ENCODE peak calls at places on chromosomes 5 and 9, in ten cellular contexts. One of them, this sample, is unnamed.

GRCh38 chr5:93017854-93018253 is 563.2 kb downstream of the NR2F1-AS1 start:
- DNase-seq in MM.1S: no peak
- DNase-seq in left ventricle myocardium inferior: no peak
- DNase-seq in PC-3: peak; percentile 91
- DNase-seq in mesendoderm: peak; percentile 1
- DNase-seq in CD8-positive, alpha-beta T cell: no peak
- DNase-seq in lung: no peak
- DNase-seq in stomach: no peak
- DNase-seq in cardiac muscle cell: peak; percentile 35
- DNase-seq in spleen: no peak
- DNase-seq in this sample: no peak

GRCh38 chr5:45696206-45696836 is at the start of gene HCN1:
- DNase-seq in mesendoderm: peak; percentile 91
- DNase-seq in PC-3: no peak
- DNase-seq in left ventricle myocardium inferior: peak; percentile 74
- DNase-seq in stomach: peak; percentile 60
- DNase-seq in cardiac muscle cell: peak; percentile 74
- DNase-seq in MM.1S: peak; percentile 16
- DNase-seq in lung: peak; percentile 83
- DNase-seq in CD8-positive, alpha-beta T cell: no peak
- DNase-seq in spleen: peak; percentile 82
- DNase-seq in this sample: peak; percentile 94

GRCh38 chr5:172572440-172572839 is 68.6 kb upstream of the NEURL1B start:
- DNase-seq in stomach: no peak
- DNase-seq in mesendoderm: no peak
- DNase-seq in MM.1S: no peak
- DNase-seq in PC-3: no peak
- DNase-seq in CD8-positive, alpha-beta T cell: no peak
- DNase-seq in left ventricle myocardium inferior: no peak
- DNase-seq in spleen: no peak
- DNase-seq in cardiac muscle cell: no peak
- DNase-seq in lung: no peak
- DNase-seq in this sample: no peak

GRCh38 chr5:128586848-128587247 is 48.8 kb upstream of the FBN2 start:
- DNase-seq in cardiac muscle cell: no peak
- DNase-seq in MM.1S: no peak
- DNase-seq in lung: no peak
- DNase-seq in PC-3: no peak
- DNase-seq in mesendoderm: no peak
- DNase-seq in left ventricle myocardium inferior: no peak
- DNase-seq in CD8-positive, alpha-beta T cell: no peak
- DNase-seq in spleen: no peak
- DNase-seq in stomach: no peak
- DNase-seq in this sample: no peak

GRCh38 chr5:93209476-93209875 is 371.5 kb downstream of the NR2F1-AS1 start:
- DNase-seq in CD8-positive, alpha-beta T cell: no peak
- DNase-seq in cardiac muscle cell: no peak
- DNase-seq in PC-3: no peak
- DNase-seq in stomach: no peak
- DNase-seq in MM.1S: no peak
- DNase-seq in lung: no peak
- DNase-seq in left ventricle myocardium inferior: no peak
- DNase-seq in mesendoderm: no peak
- DNase-seq in spleen: no peak
- DNase-seq in this sample: no peak

GRCh38 chr9:79824265-79824664 is 252.5 kb downstream of the TLE4 start:
- DNase-seq in stomach: no peak
- DNase-seq in lung: no peak
- DNase-seq in PC-3: no peak
- DNase-seq in MM.1S: peak; percentile 90
- DNase-seq in CD8-positive, alpha-beta T cell: no peak
- DNase-seq in cardiac muscle cell: no peak
- DNase-seq in spleen: no peak
- DNase-seq in mesendoderm: no peak
- DNase-seq in left ventricle myocardium inferior: no peak
- DNase-seq in this sample: no peak

GRCh38 chr9:92639791-92640271 is 30.1 kb downstream of the IPPK start:
- DNase-seq in CD8-positive, alpha-beta T cell: no peak
- DNase-seq in cardiac muscle cell: no peak
- DNase-seq in spleen: peak; percentile 61
- DNase-seq in mesendoderm: no peak
- DNase-seq in stomach: peak; percentile 14
- DNase-seq in PC-3: no peak
- DNase-seq in MM.1S: no peak
- DNase-seq in left ventricle myocardium inferior: no peak
- DNase-seq in lung: no peak
- DNase-seq in this sample: no peak

GRCh38 chr9:114282507-114282906 is 40.4 kb upstream of the ORM1 start:
- DNase-seq in left ventricle myocardium inferior: peak; percentile 6
- DNase-seq in CD8-positive, alpha-beta T cell: no peak
- DNase-seq in lung: no peak
- DNase-seq in cardiac muscle cell: no peak
- DNase-seq in PC-3: no peak
- DNase-seq in mesendoderm: no peak
- DNase-seq in stomach: no peak
- DNase-seq in spleen: no peak
- DNase-seq in MM.1S: peak; percentile 45
- DNase-seq in this sample: no peak

GRCh38 chr5:168693297-168693696 is 114.1 kb upstream of the PANK3 start:
- DNase-seq in PC-3: no peak
- DNase-seq in left ventricle myocardium inferior: no peak
- DNase-seq in CD8-positive, alpha-beta T cell: no peak
- DNase-seq in MM.1S: no peak
- DNase-seq in lung: no peak
- DNase-seq in cardiac muscle cell: no peak
- DNase-seq in stomach: no peak
- DNase-seq in spleen: peak; percentile 28
- DNase-seq in mesendoderm: peak; percentile 73
- DNase-seq in this sample: no peak

GRCh38 chr5:151264113-151264512 is 11.1 kb downstream of the GM2A start:
- DNase-seq in MM.1S: no peak
- DNase-seq in stomach: no peak
- DNase-seq in lung: no peak
- DNase-seq in spleen: no peak
- DNase-seq in mesendoderm: peak; percentile 28
- DNase-seq in left ventricle myocardium inferior: no peak
- DNase-seq in CD8-positive, alpha-beta T cell: no peak
- DNase-seq in cardiac muscle cell: peak; percentile 11
- DNase-seq in PC-3: peak; percentile 94
- DNase-seq in this sample: no peak

DNA sequence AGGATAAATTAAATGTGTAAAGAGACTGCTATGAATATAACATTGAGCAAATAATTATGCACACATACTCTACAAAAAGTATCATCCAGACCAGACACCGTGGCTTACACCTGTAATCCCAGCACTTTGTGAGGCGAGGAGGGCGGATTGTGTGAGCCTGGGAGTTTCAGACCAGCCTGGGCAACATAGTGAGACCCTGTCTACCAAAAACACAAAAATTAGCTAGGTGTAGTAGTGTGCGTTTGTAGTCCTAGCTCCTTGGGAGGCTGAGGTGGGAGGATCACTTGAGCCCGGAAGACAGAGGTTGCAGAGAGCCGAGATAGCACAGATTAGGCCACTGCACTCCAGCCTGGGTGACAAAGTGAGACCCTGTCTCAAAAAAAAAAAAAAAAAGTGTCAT is 2.4 kb upstream of the CDC42SE2 start:
- DNase-seq in spleen: no peak
- DNase-seq in lung: no peak
- DNase-seq in left ventricle myocardium inferior: no peak
- DNase-seq in PC-3: no peak
- DNase-seq in stomach: no peak
- DNase-seq in cardiac muscle cell: no peak
- DNase-seq in mesendoderm: no peak
- DNase-seq in MM.1S: no peak
- DNase-seq in CD8-positive, alpha-beta T cell: no peak
- DNase-seq in this sample: no peak
- H3K4me1 ChIP-seq in spleen: peaks cover 74% of the 10 kb centered on the region
- H3K4me1 ChIP-seq in lung: peaks cover 2% of the 10 kb centered on the region
- H3K4me1 ChIP-seq in left ventricle myocardium inferior: peaks cover 34% of the 10 kb centered on the region
- H3K4me1 ChIP-seq in PC-3: peaks cover 34% of the 10 kb centered on the region
- H3K4me1 ChIP-seq in stomach: no peaks in the 10 kb centered on the region
- H3K4me1 ChIP-seq in cardiac muscle cell: peaks cover 11% of the 10 kb centered on the region
- H3K4me1 ChIP-seq in mesendoderm: no peaks in the 10 kb centered on the region
- H3K4me1 ChIP-seq in MM.1S: peaks cover 33% of the 10 kb centered on the region
- H3K4me1 ChIP-seq in CD8-positive, alpha-beta T cell: peaks cover 51% of the 10 kb centered on the region
- H3K4me1 ChIP-seq in this sample: peaks cover 8% of the 10 kb centered on the region

GRCh38 chr9:38278931-38279532 is 113.5 kb upstream of the ALDH1B1 start:
- DNase-seq in cardiac muscle cell: no peak
- DNase-seq in stomach: no peak
- DNase-seq in lung: no peak
- DNase-seq in CD8-positive, alpha-beta T cell: no peak
- DNase-seq in left ventricle myocardium inferior: no peak
- DNase-seq in mesendoderm: no peak
- DNase-seq in spleen: no peak
- DNase-seq in PC-3: no peak
- DNase-seq in MM.1S: no peak
- DNase-seq in this sample: no peak

GRCh38 chr9:38277601-38278200 is 114.8 kb upstream of the ALDH1B1 start:
- DNase-seq in lung: no peak
- DNase-seq in CD8-positive, alpha-beta T cell: no peak
- DNase-seq in stomach: no peak
- DNase-seq in PC-3: peak; percentile 9
- DNase-seq in MM.1S: no peak
- DNase-seq in spleen: peak; percentile 17
- DNase-seq in left ventricle myocardium inferior: no peak
- DNase-seq in mesendoderm: no peak
- DNase-seq in cardiac muscle cell: no peak
- DNase-seq in this sample: no peak

GRCh38 chr9:38280251-38280800 is 112.2 kb upstream of the ALDH1B1 start:
- DNase-seq in mesendoderm: no peak
- DNase-seq in lung: no peak
- DNase-seq in spleen: no peak
- DNase-seq in stomach: no peak
- DNase-seq in left ventricle myocardium inferior: no peak
- DNase-seq in cardiac muscle cell: no peak
- DNase-seq in MM.1S: no peak
- DNase-seq in CD8-positive, alpha-beta T cell: no peak
- DNase-seq in PC-3: no peak
- DNase-seq in this sample: no peak

GRCh38 chr9:38276751-38277439 is 115.6 kb upstream of the ALDH1B1 start:
- DNase-seq in mesendoderm: no peak
- DNase-seq in MM.1S: no peak
- DNase-seq in left ventricle myocardium inferior: no peak
- DNase-seq in PC-3: no peak
- DNase-seq in stomach: no peak
- DNase-seq in CD8-positive, alpha-beta T cell: no peak
- DNase-seq in spleen: peak; percentile 22
- DNase-seq in lung: no peak
- DNase-seq in cardiac muscle cell: no peak
- DNase-seq in this sample: no peak

GRCh38 chr9:38278457-38278856 is 114.0 kb upstream of the ALDH1B1 start:
- DNase-seq in left ventricle myocardium inferior: no peak
- DNase-seq in lung: no peak
- DNase-seq in CD8-positive, alpha-beta T cell: no peak
- DNase-seq in spleen: no peak
- DNase-seq in MM.1S: no peak
- DNase-seq in PC-3: no peak
- DNase-seq in mesendoderm: no peak
- DNase-seq in cardiac muscle cell: no peak
- DNase-seq in stomach: no peak
- DNase-seq in this sample: no peak
- H3K4me3 ChIP-seq in left ventricle myocardium inferior: no peak overlapping the region
- H3K4me3 ChIP-seq in lung: no peak overlapping the region
- H3K4me3 ChIP-seq in CD8-positive, alpha-beta T cell: no peak overlapping the region
- H3K4me3 ChIP-seq in spleen: no peak overlapping the region
- H3K4me3 ChIP-seq in MM.1S: no peak overlapping the region
- H3K4me3 ChIP-seq in PC-3: no peak overlapping the region
- H3K4me3 ChIP-seq in mesendoderm: no peak overlapping the region
- H3K4me3 ChIP-seq in cardiac muscle cell: no peak overlapping the region
- H3K4me3 ChIP-seq in stomach: no peak overlapping the region
- H3K4me3 ChIP-seq in this sample: no peak overlapping the region

GRCh38 chr9:32707326-32707725 is 71.9 kb upstream of the TAF1L start:
- DNase-seq in mesendoderm: no peak
- DNase-seq in MM.1S: no peak
- DNase-seq in spleen: no peak
- DNase-seq in lung: no peak
- DNase-seq in left ventricle myocardium inferior: no peak
- DNase-seq in cardiac muscle cell: no peak
- DNase-seq in stomach: no peak
- DNase-seq in PC-3: peak; percentile 26
- DNase-seq in CD8-positive, alpha-beta T cell: no peak
- DNase-seq in this sample: no peak
- H3K4me1 ChIP-seq in mesendoderm: no peaks in the 10 kb centered on the region
- H3K4me1 ChIP-seq in MM.1S: no peaks in the 10 kb centered on the region
- H3K4me1 ChIP-seq in spleen: no peaks in the 10 kb centered on the region
- H3K4me1 ChIP-seq in lung: no peaks in the 10 kb centered on the region
- H3K4me1 ChIP-seq in left ventricle myocardium inferior: no peaks in the 10 kb centered on the region
- H3K4me1 ChIP-seq in cardiac muscle cell: no peaks in the 10 kb centered on the region
- H3K4me1 ChIP-seq in stomach: no peaks in the 10 kb centered on the region
- H3K4me1 ChIP-seq in PC-3: peaks cover 26% of the 10 kb centered on the region
- H3K4me1 ChIP-seq in CD8-positive, alpha-beta T cell: no peaks in the 10 kb centered on the region
- H3K4me1 ChIP-seq in this sample: no peaks in the 10 kb centered on the region

GRCh38 chr9:136283291-136284235 is 20.3 kb downstream of the CCDC187 start:
- DNase-seq in cardiac muscle cell: peak; percentile 77
- DNase-seq in lung: peak; percentile 81
- DNase-seq in mesendoderm: peak; percentile 79
- DNase-seq in PC-3: peak; percentile 76
- DNase-seq in left ventricle myocardium inferior: peak; percentile 79
- DNase-seq in CD8-positive, alpha-beta T cell: peak; percentile 69
- DNase-seq in spleen: peak; percentile 94
- DNase-seq in stomach: peak; percentile 85
- DNase-seq in MM.1S: peak; percentile 68
- DNase-seq in this sample: peak; percentile 87

GRCh38 chr9:136282272-136282861 is 21.5 kb downstream of the CCDC187 start:
- DNase-seq in CD8-positive, alpha-beta T cell: no peak
- DNase-seq in mesendoderm: no peak
- DNase-seq in stomach: no peak
- DNase-seq in left ventricle myocardium inferior: no peak
- DNase-seq in cardiac muscle cell: no peak
- DNase-seq in lung: no peak
- DNase-seq in MM.1S: no peak
- DNase-seq in spleen: no peak
- DNase-seq in PC-3: no peak
- DNase-seq in this sample: no peak

GRCh38 chr9:136284951-136285350 is 18.9 kb downstream of the CCDC187 start:
- DNase-seq in spleen: no peak
- DNase-seq in CD8-positive, alpha-beta T cell: no peak
- DNase-seq in stomach: no peak
- DNase-seq in cardiac muscle cell: no peak
- DNase-seq in lung: no peak
- DNase-seq in MM.1S: no peak
- DNase-seq in mesendoderm: no peak
- DNase-seq in left ventricle myocardium inferior: no peak
- DNase-seq in PC-3: no peak
- DNase-seq in this sample: no peak

GRCh38 chr9:136285501-136286358 is 18.2 kb downstream of the CCDC187 start:
- DNase-seq in cardiac muscle cell: no peak
- DNase-seq in PC-3: no peak
- DNase-seq in mesendoderm: no peak
- DNase-seq in CD8-positive, alpha-beta T cell: no peak
- DNase-seq in MM.1S: no peak
- DNase-seq in stomach: no peak
- DNase-seq in spleen: no peak
- DNase-seq in lung: no peak
- DNase-seq in left ventricle myocardium inferior: no peak
- DNase-seq in this sample: no peak

DNA sequence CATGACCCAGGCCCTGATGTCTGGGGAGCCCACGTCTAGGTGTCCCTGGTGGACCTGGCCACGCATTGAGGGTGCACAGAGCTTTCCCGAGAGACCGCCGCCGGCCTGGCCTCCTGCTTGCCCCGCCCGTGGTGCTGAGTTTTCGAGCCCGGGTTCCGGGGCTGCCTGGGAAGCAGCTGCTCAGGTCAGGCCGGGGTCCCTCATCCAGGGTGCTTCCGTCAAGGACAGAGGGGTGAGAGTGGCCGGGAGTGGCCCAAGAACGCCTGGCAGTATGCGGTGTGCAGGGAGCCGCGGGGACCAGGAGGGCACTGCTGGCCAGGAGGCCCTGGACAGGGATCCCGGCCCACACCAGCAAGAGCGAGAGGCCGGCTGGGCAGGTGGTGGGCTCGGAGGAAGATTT is 19.6 kb downstream of the CCDC187 start:
- DNase-seq in left ventricle myocardium inferior: no peak
- DNase-seq in stomach: no peak
- DNase-seq in spleen: no peak
- DNase-seq in MM.1S: no peak
- DNase-seq in mesendoderm: no peak
- DNase-seq in lung: no peak
- DNase-seq in PC-3: no peak
- DNase-seq in CD8-positive, alpha-beta T cell: no peak
- DNase-seq in cardiac muscle cell: no peak
- DNase-seq in this sample: no peak
- H3K4me3 ChIP-seq in left ventricle myocardium inferior: no peak overlapping the region
- H3K4me3 ChIP-seq in stomach: no peak overlapping the region
- H3K4me3 ChIP-seq in spleen: no peak overlapping the region
- H3K4me3 ChIP-seq in MM.1S: no peak overlapping the region
- H3K4me3 ChIP-seq in mesendoderm: no peak overlapping the region
- H3K4me3 ChIP-seq in lung: no peak overlapping the region
- H3K4me3 ChIP-seq in PC-3: no peak overlapping the region
- H3K4me3 ChIP-seq in CD8-positive, alpha-beta T cell: no peak overlapping the region
- H3K4me3 ChIP-seq in cardiac muscle cell: no peak overlapping the region
- H3K4me3 ChIP-seq in this sample: no peak overlapping the region

This sample was measured in neural progenitor cell.